ENCODE peak calls at places on chromosomes 6 and 20, in five cellular contexts. One of them, this sample, is unnamed.

GRCh38 chr6:110618591-110619267 is 142.3 kb upstream of the SLC22A16 start:
- DNase-seq in retinal pigment epithelial cell: no peak
- DNase-seq in cardiac fibroblast: peak
- DNase-seq in kidney: no peak
- DNase-seq in AG04450: no peak
- DNase-seq in this sample: no peak

GRCh38 chr6:157184202-157185015 is 138.9 kb downstream of the TMEM242 start:
- DNase-seq in retinal pigment epithelial cell: no peak
- DNase-seq in cardiac fibroblast: peak
- DNase-seq in kidney: peak
- DNase-seq in AG04450: peak
- DNase-seq in this sample: no peak

GRCh38 chr6:88048556-88048955 is 915 bp downstream of the SPACA1 start:
- DNase-seq in retinal pigment epithelial cell: no peak
- DNase-seq in cardiac fibroblast: no peak
- DNase-seq in kidney: no peak
- DNase-seq in AG04450: no peak
- DNase-seq in this sample: no peak

GRCh38 chr6:45500924-45501816 is 123.4 kb upstream of the SUPT3H start:
- DNase-seq in retinal pigment epithelial cell: no peak
- DNase-seq in cardiac fibroblast: no peak
- DNase-seq in kidney: no peak
- DNase-seq in AG04450: no peak
- DNase-seq in this sample: no peak

GRCh38 chr20:19821605-19822004 is 63.5 kb downstream of the RIN2 start:
- DNase-seq in retinal pigment epithelial cell: no peak
- DNase-seq in cardiac fibroblast: no peak
- DNase-seq in kidney: no peak
- DNase-seq in AG04450: no peak
- DNase-seq in this sample: no peak

GRCh38 chr6:135478626-135479025 is 18.9 kb downstream of the AHI1 start:
- DNase-seq in retinal pigment epithelial cell: no peak
- DNase-seq in cardiac fibroblast: no peak
- DNase-seq in kidney: no peak
- DNase-seq in AG04450: no peak
- DNase-seq in this sample: no peak

GRCh38 chr6:146484411-146484810 is 59.2 kb upstream of the RAB32 start:
- DNase-seq in retinal pigment epithelial cell: no peak
- DNase-seq in cardiac fibroblast: no peak
- DNase-seq in kidney: no peak
- DNase-seq in AG04450: no peak
- DNase-seq in this sample: no peak

GRCh38 chr6:4567141-4567540 is 209.1 kb upstream of the CDYL start:
- DNase-seq in retinal pigment epithelial cell: no peak
- DNase-seq in cardiac fibroblast: peak
- DNase-seq in kidney: no peak
- DNase-seq in AG04450: no peak
- DNase-seq in this sample: no peak

GRCh38 chr20:36572701-36573102 is 695 bp upstream of the TGIF2 start:
- DNase-seq in retinal pigment epithelial cell: no peak
- DNase-seq in cardiac fibroblast: peak
- DNase-seq in kidney: no peak
- DNase-seq in AG04450: no peak
- DNase-seq in this sample: no peak

GRCh38 chr6:3326179-3326971 is 67.6 kb downstream of the PSMG4 start:
- DNase-seq in retinal pigment epithelial cell: no peak
- DNase-seq in cardiac fibroblast: no peak
- DNase-seq in kidney: no peak
- DNase-seq in AG04450: no peak
- DNase-seq in this sample: no peak

GRCh38 chr6:116405663-116406329 is 35.0 kb downstream of the DSE start:
- DNase-seq in retinal pigment epithelial cell: no peak
- DNase-seq in cardiac fibroblast: peak
- DNase-seq in kidney: no peak
- DNase-seq in AG04450: no peak
- DNase-seq in this sample: no peak

GRCh38 chr6:116847234-116847633 is 18.4 kb upstream of the GPRC6A start:
- DNase-seq in retinal pigment epithelial cell: peak
- DNase-seq in cardiac fibroblast: peak
- DNase-seq in kidney: no peak
- DNase-seq in AG04450: no peak
- DNase-seq in this sample: no peak

GRCh38 chr20:38172344-38172743 is 7.3 kb upstream of the TGM2 start:
- DNase-seq in retinal pigment epithelial cell: no peak
- DNase-seq in cardiac fibroblast: peak
- DNase-seq in kidney: no peak
- DNase-seq in AG04450: no peak
- DNase-seq in this sample: no peak
- TF ChIP-seq CTCF in retinal pigment epithelial cell: peak
- TF ChIP-seq CTCF in cardiac fibroblast: peak
- TF ChIP-seq CTCF in kidney: no peak
- TF ChIP-seq CTCF in AG04450: peak
- TF ChIP-seq CTCF in this sample: peak

DNA sequence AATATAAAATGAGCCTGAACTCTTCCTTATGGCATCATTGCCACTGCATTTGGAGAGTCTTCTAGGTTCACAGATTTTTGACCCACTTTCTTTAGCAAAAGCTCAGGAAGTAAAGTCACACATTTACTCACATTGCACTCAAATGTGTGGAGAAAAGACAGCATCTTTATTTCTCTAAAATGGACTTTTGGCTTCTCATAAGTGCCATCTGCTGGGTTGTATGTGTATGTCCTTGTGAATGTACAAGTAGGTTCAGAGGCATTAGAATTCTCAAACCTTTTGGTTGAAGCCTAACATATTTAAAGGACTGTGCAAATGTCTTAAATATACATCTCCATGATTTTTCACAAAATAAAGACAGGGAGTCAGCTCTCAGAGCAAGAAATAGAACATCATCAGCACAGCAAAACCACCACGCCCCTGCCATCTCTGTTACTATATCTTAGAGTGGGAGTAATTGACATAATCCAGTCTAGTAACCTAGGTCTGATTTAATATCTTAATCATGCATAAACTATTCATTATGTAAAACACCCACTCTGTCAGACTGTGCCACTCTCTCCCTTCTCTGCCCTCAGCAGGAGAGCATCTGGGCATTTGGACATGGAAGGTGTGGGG is 42.2 kb upstream of the SPTLC3 start:
- DNase-seq in retinal pigment epithelial cell: no peak
- DNase-seq in cardiac fibroblast: peak
- DNase-seq in kidney: no peak
- DNase-seq in AG04450: peak
- DNase-seq in this sample: no peak
- TF ChIP-seq CTCF in retinal pigment epithelial cell: peak
- TF ChIP-seq CTCF in cardiac fibroblast: peak
- TF ChIP-seq CTCF in kidney: peak
- TF ChIP-seq CTCF in AG04450: peak
- TF ChIP-seq CTCF in this sample: peak

GRCh38 chr6:91569071-91569470 is 982.2 kb upstream of the MAP3K7 start:
- DNase-seq in retinal pigment epithelial cell: peak
- DNase-seq in cardiac fibroblast: no peak
- DNase-seq in kidney: no peak
- DNase-seq in AG04450: peak
- DNase-seq in this sample: no peak

GRCh38 chr6:91580635-91581034 is 993.8 kb upstream of the MAP3K7 start:
- DNase-seq in retinal pigment epithelial cell: no peak
- DNase-seq in cardiac fibroblast: no peak
- DNase-seq in kidney: no peak
- DNase-seq in AG04450: peak
- DNase-seq in this sample: no peak

GRCh38 chr6:91573826-91574416 is 987.0 kb upstream of the MAP3K7 start:
- DNase-seq in retinal pigment epithelial cell: no peak
- DNase-seq in cardiac fibroblast: no peak
- DNase-seq in kidney: no peak
- DNase-seq in AG04450: no peak
- DNase-seq in this sample: no peak

GRCh38 chr6:91572855-91573254 is 986.0 kb upstream of the MAP3K7 start:
- DNase-seq in retinal pigment epithelial cell: no peak
- DNase-seq in cardiac fibroblast: no peak
- DNase-seq in kidney: no peak
- DNase-seq in AG04450: no peak
- DNase-seq in this sample: no peak

DNA sequence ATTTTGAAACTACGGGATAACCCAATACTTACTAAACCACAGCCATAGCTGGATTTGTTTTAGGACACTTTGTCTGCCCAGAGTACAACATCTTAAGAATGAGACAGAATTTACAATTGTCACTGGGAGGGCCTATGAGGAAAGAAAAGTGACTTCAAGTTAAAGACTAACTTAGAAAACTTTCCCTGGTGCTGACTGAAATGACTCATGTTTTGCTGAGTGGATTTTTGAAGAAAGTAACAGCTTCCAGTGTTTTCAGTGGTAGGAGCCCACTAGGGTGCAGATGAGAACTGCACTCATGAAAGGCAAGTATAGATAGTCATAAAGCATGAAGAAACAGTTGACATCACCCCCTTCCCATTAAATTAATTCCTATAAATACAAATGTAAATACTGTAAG is 988.2 kb upstream of the MAP3K7 start:
- DNase-seq in retinal pigment epithelial cell: no peak
- DNase-seq in cardiac fibroblast: no peak
- DNase-seq in kidney: no peak
- DNase-seq in AG04450: no peak
- DNase-seq in this sample: no peak
- TF ChIP-seq CTCF in retinal pigment epithelial cell: no peak
- TF ChIP-seq CTCF in cardiac fibroblast: no peak
- TF ChIP-seq CTCF in kidney: no peak
- TF ChIP-seq CTCF in AG04450: no peak
- TF ChIP-seq CTCF in this sample: no peak

GRCh38 chr20:57802877-57803717 is 93.3 kb upstream of the PMEPA1 start:
- DNase-seq in retinal pigment epithelial cell: no peak
- DNase-seq in cardiac fibroblast: no peak
- DNase-seq in kidney: no peak
- DNase-seq in AG04450: no peak
- DNase-seq in this sample: no peak
- TF ChIP-seq CTCF in retinal pigment epithelial cell: no peak
- TF ChIP-seq CTCF in cardiac fibroblast: no peak
- TF ChIP-seq CTCF in kidney: no peak
- TF ChIP-seq CTCF in AG04450: no peak
- TF ChIP-seq CTCF in this sample: no peak

GRCh38 chr6:106084973-106085686 is 1.0 kb upstream of the PRDM1 start:
- DNase-seq in retinal pigment epithelial cell: no peak
- DNase-seq in cardiac fibroblast: no peak
- DNase-seq in kidney: no peak
- DNase-seq in AG04450: no peak
- DNase-seq in this sample: no peak

GRCh38 chr6:106087548-106088325 is 1.6 kb downstream of the PRDM1 start:
- DNase-seq in retinal pigment epithelial cell: peak
- DNase-seq in cardiac fibroblast: peak
- DNase-seq in kidney: no peak
- DNase-seq in AG04450: no peak
- DNase-seq in this sample: no peak

GRCh38 chr6:106084106-106084963 is 1.8 kb upstream of the PRDM1 start:
- DNase-seq in retinal pigment epithelial cell: no peak
- DNase-seq in cardiac fibroblast: peak
- DNase-seq in kidney: no peak
- DNase-seq in AG04450: peak
- DNase-seq in this sample: no peak

GRCh38 chr6:106085687-106085983 is 501 bp upstream of the PRDM1 start:
- DNase-seq in retinal pigment epithelial cell: no peak
- DNase-seq in cardiac fibroblast: no peak
- DNase-seq in kidney: no peak
- DNase-seq in AG04450: no peak
- DNase-seq in this sample: no peak

GRCh38 chr6:106085984-106086832 is at the start of gene PRDM1:
- DNase-seq in retinal pigment epithelial cell: no peak
- DNase-seq in cardiac fibroblast: peak
- DNase-seq in kidney: peak
- DNase-seq in AG04450: no peak
- DNase-seq in this sample: no peak
- TF ChIP-seq CTCF in retinal pigment epithelial cell: peak
- TF ChIP-seq CTCF in cardiac fibroblast: peak
- TF ChIP-seq CTCF in kidney: no peak
- TF ChIP-seq CTCF in AG04450: peak
- TF ChIP-seq CTCF in this sample: peak

DNA sequence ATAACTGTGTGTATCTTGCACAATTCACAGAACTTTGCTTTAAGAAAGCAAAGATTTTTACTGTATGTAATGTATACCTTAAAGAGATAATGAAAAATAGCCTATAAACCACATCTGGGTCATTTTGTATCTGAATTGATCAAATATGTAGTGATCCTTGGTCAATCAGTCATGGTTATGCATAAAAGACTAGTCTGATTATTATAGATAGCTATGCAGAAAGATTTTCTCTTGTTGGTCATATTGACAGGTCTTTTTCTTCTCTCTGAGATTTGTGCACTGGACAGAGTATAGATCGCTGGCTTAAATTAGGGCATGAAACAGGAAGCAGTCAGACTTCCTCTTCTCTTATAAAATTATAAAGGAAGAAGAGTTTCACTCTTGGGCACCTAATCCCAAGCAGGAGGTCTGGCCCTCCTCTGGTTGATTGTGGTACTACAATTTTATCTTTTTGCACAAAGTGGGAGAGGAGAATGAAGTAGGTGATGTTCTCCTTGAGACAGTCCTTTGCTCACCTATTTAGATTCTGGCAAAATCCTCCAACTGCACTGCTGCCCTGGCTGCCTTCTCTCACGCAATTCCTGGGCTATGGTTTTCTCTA is 380.9 kb upstream of the RGS17 start:
- DNase-seq in retinal pigment epithelial cell: peak
- DNase-seq in cardiac fibroblast: peak
- DNase-seq in kidney: no peak
- DNase-seq in AG04450: peak
- DNase-seq in this sample: no peak
- TF ChIP-seq CTCF in retinal pigment epithelial cell: peak
- TF ChIP-seq CTCF in cardiac fibroblast: peak
- TF ChIP-seq CTCF in kidney: peak
- TF ChIP-seq CTCF in AG04450: peak
- TF ChIP-seq CTCF in this sample: peak

DNA sequence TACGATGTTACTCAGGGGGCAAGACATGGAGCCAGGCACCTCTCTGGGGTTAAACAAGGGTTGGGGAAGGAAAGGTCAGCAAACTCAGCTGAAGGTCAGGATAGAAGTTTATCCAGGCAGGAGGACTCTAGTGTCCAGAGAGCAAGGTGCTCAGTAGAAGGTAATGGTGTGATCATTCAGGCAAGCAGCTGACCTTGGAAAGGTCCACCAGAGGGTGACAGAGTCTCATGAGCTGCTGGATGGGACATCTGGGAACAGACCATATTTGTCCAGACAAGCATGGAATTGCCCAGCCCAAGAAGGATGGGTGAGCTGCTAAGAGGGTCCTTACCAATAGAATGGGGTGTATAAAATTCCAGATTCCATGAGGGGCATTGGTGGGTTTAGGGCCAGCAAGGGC is 89.5 kb downstream of the MAP3K7 start:
- DNase-seq in retinal pigment epithelial cell: no peak
- DNase-seq in cardiac fibroblast: no peak
- DNase-seq in kidney: no peak
- DNase-seq in AG04450: no peak
- DNase-seq in this sample: no peak
- TF ChIP-seq CTCF in retinal pigment epithelial cell: no peak
- TF ChIP-seq CTCF in cardiac fibroblast: peak
- TF ChIP-seq CTCF in kidney: no peak
- TF ChIP-seq CTCF in AG04450: no peak
- TF ChIP-seq CTCF in this sample: peak